ENCODE peak calls at places on chromosomes 3 and 15, in nine cellular contexts. V, L, M, Q, P, T, G, R and H are unnamed samples.

GRCh38 chr3:112930771-112931170 is 44.1 kb downstream of the CD200R1 start:
- DNase-seq in V (no peak), M (peak; percentile 8), G (no peak), Q (peak; percentile 19), L (no peak), R (no peak), T (no peak), P (peak; percentile 2), H (no peak)

GRCh38 chr3:22937536-22937935 is 265.6 kb upstream of the UBE2E2 start:
- DNase-seq in P (no peak), V (no peak), T (no peak), M (peak; percentile 4), G (no peak), R (no peak), L (no peak), Q (peak; percentile 16), H (no peak)

GRCh38 chr15:69762373-69763148 is 309.9 kb downstream of the RPLP1 start:
- DNase-seq in M (peak; percentile 49), P (no peak), Q (no peak), V (no peak), G (peak; percentile 60), T (no peak), L (no peak), R (peak; percentile 28), H (peak; percentile 29)

GRCh38 chr3:189947948-189948723 is 172.6 kb downstream of the P3H2 start:
- DNase-seq in P (peak; percentile 35), M (peak; percentile 31), T (no peak), G (peak; percentile 41), R (peak; percentile 47), V (no peak), L (peak; percentile 41), Q (peak; percentile 40), H (peak; percentile 39)

GRCh38 chr3:188179006-188179966 is 25.3 kb downstream of the LPP start:
- DNase-seq in G (peak; percentile 21), R (peak; percentile 92), T (no peak), V (peak; percentile 36), Q (peak; percentile 92), M (peak; percentile 59), L (peak; percentile 85), P (peak; percentile 90), H (no peak)

GRCh38 chr3:10515884-10516495 is 10.6 kb upstream of the ATP2B2 start:
- DNase-seq in Q (no peak), L (no peak), P (no peak), R (no peak), V (no peak), G (peak; percentile 52), T (no peak), M (no peak), H (no peak)

GRCh38 chr15:49823987-49824538 is 203.2 kb downstream of the DTWD1 start:
- DNase-seq in T (no peak), M (no peak), R (no peak), V (no peak), Q (peak; percentile 29), G (no peak), L (no peak), P (no peak), H (no peak)

GRCh38 chr3:194487289-194488006 is 646 bp upstream of the ATP13A3 start:
- DNase-seq in M (peak; percentile 40), P (no peak), T (no peak), Q (no peak), R (no peak), G (peak; percentile 28), V (no peak), L (no peak), H (no peak)

GRCh38 chr3:146189519-146190173 is 28.7 kb upstream of the PLOD2 start:
- DNase-seq in M (peak; percentile 61), G (peak; percentile 71), R (peak; percentile 59), V (peak; percentile 19), T (no peak), P (peak; percentile 58), L (peak; percentile 67), Q (peak; percentile 64), H (peak; percentile 79)

GRCh38 chr3:67460841-67461240 is 193.6 kb downstream of the SUCLG2 start:
- DNase-seq in R (no peak), M (no peak), Q (peak; percentile 31), V (no peak), G (no peak), L (no peak), T (no peak), P (no peak), H (no peak)

GRCh38 chr15:73630796-73631471 is 2.3 kb downstream of the NPTN start:
- DNase-seq in P (no peak), M (no peak), R (no peak), L (no peak), V (no peak), G (no peak), T (no peak), Q (no peak), H (no peak)

GRCh38 chr3:30511524-30512278 is 94.7 kb upstream of the TGFBR2 start:
- DNase-seq in G (no peak), L (peak; percentile 81), R (no peak), P (peak; percentile 99), V (peak; percentile 79), Q (peak; percentile 98), M (peak; percentile 99), T (no peak), H (no peak)

GRCh38 chr3:54353547-54354339 is 231.4 kb downstream of the CACNA2D3 start:
- DNase-seq in R (no peak), M (no peak), T (no peak), Q (no peak), V (no peak), G (no peak), P (no peak), L (no peak), H (no peak)

GRCh38 chr15:74365619-74366445 is 1.6 kb downstream of the CYP11A1 start:
- DNase-seq in P (peak; percentile 67), M (peak; percentile 61), R (no peak), Q (peak; percentile 41), V (no peak), G (peak; percentile 78), L (peak; percentile 73), T (no peak), H (no peak)

GRCh38 chr3:54557538-54558419 is 370.1 kb downstream of the LRTM1 start:
- DNase-seq in L (no peak), M (no peak), Q (no peak), P (no peak), V (no peak), T (no peak), G (no peak), R (no peak), H (no peak)

GRCh38 chr3:157107037-157107436 is 52.9 kb downstream of the CCNL1 start:
- DNase-seq in G (no peak), R (peak; percentile 77), T (no peak), M (no peak), L (no peak), Q (no peak), V (no peak), P (no peak), H (no peak)

GRCh38 chr15:62770111-62770660 is 272.4 kb upstream of the TPM1 start:
- DNase-seq in M (no peak), T (no peak), R (no peak), L (no peak), Q (peak; percentile 11), G (no peak), P (no peak), V (no peak), H (no peak)